ENCODE peak calls at places on chromosome 2, in six cellular contexts. One of them, this sample, is unnamed.

GRCh38 chr2:67857836-67858235 is 205.0 kb downstream of the C1D start:
- DNase-seq in colonic mucosa: no peak
- DNase-seq in body of pancreas: no peak
- DNase-seq in stomach: no peak
- DNase-seq in Panc1: no peak
- DNase-seq in DND-41: no peak
- DNase-seq in this sample: no peak

GRCh38 chr2:152078662-152079061 is 20.2 kb downstream of the CACNB4 start:
- DNase-seq in colonic mucosa: no peak
- DNase-seq in body of pancreas: no peak
- DNase-seq in stomach: no peak
- DNase-seq in Panc1: no peak
- DNase-seq in DND-41: no peak
- DNase-seq in this sample: no peak

GRCh38 chr2:32061973-32062861 is 1.1 kb upstream of the SPAST start:
- DNase-seq in colonic mucosa: peak; percentile 66
- DNase-seq in body of pancreas: peak; percentile 66
- DNase-seq in stomach: peak; percentile 62
- DNase-seq in Panc1: no peak
- DNase-seq in DND-41: no peak
- DNase-seq in this sample: no peak

GRCh38 chr2:3198119-3198518 is 179.5 kb downstream of the EIPR1 start:
- DNase-seq in colonic mucosa: no peak
- DNase-seq in body of pancreas: no peak
- DNase-seq in stomach: no peak
- DNase-seq in Panc1: no peak
- DNase-seq in DND-41: no peak
- DNase-seq in this sample: peak; percentile 22

GRCh38 chr2:156405586-156405985 is 30.6 kb upstream of the GPD2 start:
- DNase-seq in colonic mucosa: no peak
- DNase-seq in body of pancreas: peak; percentile 36
- DNase-seq in stomach: no peak
- DNase-seq in Panc1: no peak
- DNase-seq in DND-41: no peak
- DNase-seq in this sample: no peak

GRCh38 chr2:42250925-42251324 is 81.8 kb downstream of the EML4 start:
- DNase-seq in colonic mucosa: no peak
- DNase-seq in body of pancreas: no peak
- DNase-seq in stomach: no peak
- DNase-seq in Panc1: no peak
- DNase-seq in DND-41: no peak
- DNase-seq in this sample: no peak

GRCh38 chr2:109380502-109381326 is 233.1 kb downstream of the SEPTIN10 start:
- DNase-seq in colonic mucosa: no peak
- DNase-seq in body of pancreas: peak; percentile 1
- DNase-seq in stomach: peak; percentile 13
- DNase-seq in Panc1: no peak
- DNase-seq in DND-41: no peak
- DNase-seq in this sample: no peak

GRCh38 chr2:241443486-241444223 is 64.7 kb downstream of the STK25 start:
- DNase-seq in colonic mucosa: peak; percentile 54
- DNase-seq in body of pancreas: peak; percentile 35
- DNase-seq in stomach: peak; percentile 66
- DNase-seq in Panc1: no peak
- DNase-seq in DND-41: peak; percentile 95
- DNase-seq in this sample: peak; percentile 78

GRCh38 chr2:8452979-8453903 is 228.6 kb upstream of the ID2 start:
- DNase-seq in colonic mucosa: peak; percentile 77
- DNase-seq in body of pancreas: no peak
- DNase-seq in stomach: no peak
- DNase-seq in Panc1: no peak
- DNase-seq in DND-41: no peak
- DNase-seq in this sample: no peak

GRCh38 chr2:226802573-226802972 is 3.0 kb upstream of the IRS1 start:
- DNase-seq in colonic mucosa: peak; percentile 31
- DNase-seq in body of pancreas: no peak
- DNase-seq in stomach: no peak
- DNase-seq in Panc1: no peak
- DNase-seq in DND-41: no peak
- DNase-seq in this sample: no peak

GRCh38 chr2:199932312-199932855 is 21.3 kb downstream of the C2orf69 start:
- DNase-seq in colonic mucosa: no peak
- DNase-seq in body of pancreas: no peak
- DNase-seq in stomach: no peak
- DNase-seq in Panc1: no peak
- DNase-seq in DND-41: no peak
- DNase-seq in this sample: no peak

GRCh38 chr2:143259368-143259958 is 130.2 kb downstream of the ARHGAP15 start:
- DNase-seq in colonic mucosa: peak; percentile 69
- DNase-seq in body of pancreas: peak; percentile 73
- DNase-seq in stomach: peak; percentile 65
- DNase-seq in Panc1: peak; percentile 50
- DNase-seq in DND-41: peak; percentile 84
- DNase-seq in this sample: peak; percentile 58

GRCh38 chr2:197868136-197868535 is 63.7 kb downstream of the PLCL1 start:
- DNase-seq in colonic mucosa: no peak
- DNase-seq in body of pancreas: no peak
- DNase-seq in stomach: no peak
- DNase-seq in Panc1: no peak
- DNase-seq in DND-41: no peak
- DNase-seq in this sample: no peak

GRCh38 chr2:127829845-127830246 is 18.9 kb upstream of the WDR33 start:
- DNase-seq in colonic mucosa: no peak
- DNase-seq in body of pancreas: no peak
- DNase-seq in stomach: peak; percentile 34
- DNase-seq in Panc1: no peak
- DNase-seq in DND-41: peak; percentile 86
- DNase-seq in this sample: no peak

GRCh38 chr2:660477-661214 is 16.6 kb downstream of the TMEM18 start:
- DNase-seq in colonic mucosa: no peak
- DNase-seq in body of pancreas: no peak
- DNase-seq in stomach: no peak
- DNase-seq in Panc1: no peak
- DNase-seq in DND-41: no peak
- DNase-seq in this sample: no peak

GRCh38 chr2:194698012-194698411 is 959.0 kb upstream of the SLC39A10 start:
- DNase-seq in colonic mucosa: no peak
- DNase-seq in body of pancreas: no peak
- DNase-seq in stomach: no peak
- DNase-seq in Panc1: no peak
- DNase-seq in DND-41: peak; percentile 50
- DNase-seq in this sample: no peak

GRCh38 chr2:181129654-181130053 is 149.2 kb downstream of the UBE2E3 start:
- DNase-seq in colonic mucosa: no peak
- DNase-seq in body of pancreas: no peak
- DNase-seq in stomach: no peak
- DNase-seq in Panc1: no peak
- DNase-seq in DND-41: no peak
- DNase-seq in this sample: no peak

GRCh38 chr2:204436267-204436666 is 109.0 kb upstream of the PARD3B start:
- DNase-seq in colonic mucosa: no peak
- DNase-seq in body of pancreas: no peak
- DNase-seq in stomach: no peak
- DNase-seq in Panc1: no peak
- DNase-seq in DND-41: no peak
- DNase-seq in this sample: no peak
- H3K9me3 ChIP-seq in colonic mucosa: no peaks in the 10 kb centered on the region
- H3K9me3 ChIP-seq in body of pancreas: no peaks in the 10 kb centered on the region
- H3K9me3 ChIP-seq in stomach: peaks cover 18% of the 10 kb centered on the region
- H3K9me3 ChIP-seq in Panc1: no peaks in the 10 kb centered on the region
- H3K9me3 ChIP-seq in DND-41: no peaks in the 10 kb centered on the region
- H3K9me3 ChIP-seq in this sample: no peaks in the 10 kb centered on the region

GRCh38 chr2:13093644-13094043 is 376.9 kb downstream of the TRIB2 start:
- DNase-seq in colonic mucosa: no peak
- DNase-seq in body of pancreas: no peak
- DNase-seq in stomach: no peak
- DNase-seq in Panc1: no peak
- DNase-seq in DND-41: no peak
- DNase-seq in this sample: no peak

DNA sequence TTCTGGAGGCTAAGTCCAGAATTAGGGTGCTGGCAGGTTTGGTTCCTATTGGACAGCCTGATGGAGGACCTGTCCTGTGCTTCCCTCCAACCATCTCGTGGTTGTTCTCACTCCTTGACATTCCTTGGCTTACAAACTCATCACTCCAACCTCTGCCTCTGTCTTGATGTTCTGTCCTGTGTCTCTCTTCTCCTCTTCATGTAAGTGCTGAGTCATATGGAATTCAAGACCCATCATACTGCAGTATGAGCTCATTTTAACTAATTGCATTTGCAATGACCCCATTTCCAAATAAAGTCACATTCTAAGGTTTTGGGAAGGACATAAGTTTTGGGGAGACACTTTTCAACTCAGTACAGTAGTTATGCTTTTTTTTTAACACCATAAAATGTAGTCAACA is 374.7 kb downstream of the TRIB2 start:
- DNase-seq in colonic mucosa: no peak
- DNase-seq in body of pancreas: no peak
- DNase-seq in stomach: no peak
- DNase-seq in Panc1: no peak
- DNase-seq in DND-41: no peak
- DNase-seq in this sample: no peak
- H3K9me3 ChIP-seq in colonic mucosa: no peaks in the 10 kb centered on the region
- H3K9me3 ChIP-seq in body of pancreas: no peaks in the 10 kb centered on the region
- H3K9me3 ChIP-seq in stomach: no peaks in the 10 kb centered on the region
- H3K9me3 ChIP-seq in Panc1: no peaks in the 10 kb centered on the region
- H3K9me3 ChIP-seq in DND-41: no peaks in the 10 kb centered on the region
- H3K9me3 ChIP-seq in this sample: no peaks in the 10 kb centered on the region

GRCh38 chr2:205681836-205682238 is 464 bp upstream of the NRP2 start:
- DNase-seq in colonic mucosa: no peak
- DNase-seq in body of pancreas: no peak
- DNase-seq in stomach: no peak
- DNase-seq in Panc1: no peak
- DNase-seq in DND-41: no peak
- DNase-seq in this sample: no peak

GRCh38 chr2:205680903-205681302 is 1.4 kb upstream of the NRP2 start:
- DNase-seq in colonic mucosa: no peak
- DNase-seq in body of pancreas: no peak
- DNase-seq in stomach: peak; percentile 80
- DNase-seq in Panc1: no peak
- DNase-seq in DND-41: no peak
- DNase-seq in this sample: no peak

GRCh38 chr2:205683179-205683978 is 1.1 kb downstream of the NRP2 start:
- DNase-seq in colonic mucosa: no peak
- DNase-seq in body of pancreas: no peak
- DNase-seq in stomach: no peak
- DNase-seq in Panc1: no peak
- DNase-seq in DND-41: no peak
- DNase-seq in this sample: no peak

GRCh38 chr2:205683991-205684390 is 1.7 kb downstream of the NRP2 start:
- DNase-seq in colonic mucosa: no peak
- DNase-seq in body of pancreas: no peak
- DNase-seq in stomach: no peak
- DNase-seq in Panc1: no peak
- DNase-seq in DND-41: no peak
- DNase-seq in this sample: no peak

GRCh38 chr2:205682239-205683021 is at the start of gene NRP2:
- DNase-seq in colonic mucosa: peak; percentile 79
- DNase-seq in body of pancreas: peak; percentile 77
- DNase-seq in stomach: peak; percentile 84
- DNase-seq in Panc1: no peak
- DNase-seq in DND-41: no peak
- DNase-seq in this sample: peak; percentile 14
- H3K9me3 ChIP-seq in colonic mucosa: no peaks in the 10 kb centered on the region
- H3K9me3 ChIP-seq in body of pancreas: no peaks in the 10 kb centered on the region
- H3K9me3 ChIP-seq in stomach: no peaks in the 10 kb centered on the region
- H3K9me3 ChIP-seq in Panc1: no peaks in the 10 kb centered on the region
- H3K9me3 ChIP-seq in DND-41: no peaks in the 10 kb centered on the region
- H3K9me3 ChIP-seq in this sample: no peaks in the 10 kb centered on the region

GRCh38 chr2:89797320-89798038 is 1106.0 kb downstream of the RPIA start:
- DNase-seq in colonic mucosa: no peak
- DNase-seq in body of pancreas: no peak
- DNase-seq in stomach: no peak
- DNase-seq in Panc1: no peak
- DNase-seq in DND-41: no peak
- DNase-seq in this sample: no peak
- H3K9me3 ChIP-seq in colonic mucosa: no peaks in the 10 kb centered on the region
- H3K9me3 ChIP-seq in body of pancreas: peaks cover 49% of the 10 kb centered on the region
- H3K9me3 ChIP-seq in stomach: peaks cover 82% of the 10 kb centered on the region
- H3K9me3 ChIP-seq in Panc1: no peaks in the 10 kb centered on the region
- H3K9me3 ChIP-seq in DND-41: peaks cover 69% of the 10 kb centered on the region
- H3K9me3 ChIP-seq in this sample: peaks cover 14% of the 10 kb centered on the region

GRCh38 chr2:179729961-179730360 is 131.5 kb downstream of the ZNF385B start:
- DNase-seq in colonic mucosa: no peak
- DNase-seq in body of pancreas: no peak
- DNase-seq in stomach: no peak
- DNase-seq in Panc1: no peak
- DNase-seq in DND-41: no peak
- DNase-seq in this sample: no peak
- H3K9me3 ChIP-seq in colonic mucosa: no peaks in the 10 kb centered on the region
- H3K9me3 ChIP-seq in body of pancreas: no peaks in the 10 kb centered on the region
- H3K9me3 ChIP-seq in stomach: no peaks in the 10 kb centered on the region
- H3K9me3 ChIP-seq in Panc1: no peaks in the 10 kb centered on the region
- H3K9me3 ChIP-seq in DND-41: no peaks in the 10 kb centered on the region
- H3K9me3 ChIP-seq in this sample: no peaks in the 10 kb centered on the region

GRCh38 chr2:224764565-224765236 is 48.5 kb upstream of the CCDC195 start:
- DNase-seq in colonic mucosa: no peak
- DNase-seq in body of pancreas: no peak
- DNase-seq in stomach: no peak
- DNase-seq in Panc1: no peak
- DNase-seq in DND-41: peak; percentile 9
- DNase-seq in this sample: no peak
- H3K9me3 ChIP-seq in colonic mucosa: no peaks in the 10 kb centered on the region
- H3K9me3 ChIP-seq in body of pancreas: no peaks in the 10 kb centered on the region
- H3K9me3 ChIP-seq in stomach: no peaks in the 10 kb centered on the region
- H3K9me3 ChIP-seq in Panc1: peaks cover 11% of the 10 kb centered on the region
- H3K9me3 ChIP-seq in DND-41: no peaks in the 10 kb centered on the region
- H3K9me3 ChIP-seq in this sample: no peaks in the 10 kb centered on the region

DNA sequence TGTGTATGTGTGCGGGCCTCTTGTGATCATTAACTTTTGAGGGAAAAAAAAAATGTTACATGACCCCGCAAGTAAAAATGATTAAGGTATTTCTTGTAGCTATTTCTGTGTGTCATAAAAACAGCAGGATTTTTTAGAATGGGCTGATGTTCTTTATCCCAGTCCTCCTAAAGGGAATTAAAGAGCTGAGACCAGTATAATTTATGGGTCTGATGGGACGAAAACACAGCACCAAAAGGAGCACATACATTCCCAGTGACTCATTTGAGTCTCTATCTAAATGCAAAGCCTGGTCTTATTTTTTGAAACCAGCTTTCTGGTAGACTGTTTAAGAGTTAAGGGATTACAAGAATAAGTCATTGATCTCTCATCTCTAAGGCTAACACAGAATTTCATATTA is 342.2 kb upstream of the EPHA4 start:
- DNase-seq in colonic mucosa: no peak
- DNase-seq in body of pancreas: no peak
- DNase-seq in stomach: no peak
- DNase-seq in Panc1: no peak
- DNase-seq in DND-41: no peak
- DNase-seq in this sample: no peak
- H3K9me3 ChIP-seq in colonic mucosa: no peaks in the 10 kb centered on the region
- H3K9me3 ChIP-seq in body of pancreas: no peaks in the 10 kb centered on the region
- H3K9me3 ChIP-seq in stomach: no peaks in the 10 kb centered on the region
- H3K9me3 ChIP-seq in Panc1: no peaks in the 10 kb centered on the region
- H3K9me3 ChIP-seq in DND-41: no peaks in the 10 kb centered on the region
- H3K9me3 ChIP-seq in this sample: no peaks in the 10 kb centered on the region

GRCh38 chr2:107618769-107619168 is 207.9 kb upstream of the RGPD4 start:
- DNase-seq in colonic mucosa: no peak
- DNase-seq in body of pancreas: no peak
- DNase-seq in stomach: no peak
- DNase-seq in Panc1: no peak
- DNase-seq in DND-41: no peak
- DNase-seq in this sample: no peak
- H3K9me3 ChIP-seq in colonic mucosa: no peaks in the 10 kb centered on the region
- H3K9me3 ChIP-seq in body of pancreas: peaks cover 4% of the 10 kb centered on the region
- H3K9me3 ChIP-seq in stomach: peaks cover 35% of the 10 kb centered on the region
- H3K9me3 ChIP-seq in Panc1: peaks cover 8% of the 10 kb centered on the region
- H3K9me3 ChIP-seq in DND-41: peaks cover 16% of the 10 kb centered on the region
- H3K9me3 ChIP-seq in this sample: no peaks in the 10 kb centered on the region